ENCODE peak calls at places on chromosomes 5 and 9, in four cellular contexts. X is HepG2, V is GM12878, G is K562. B is an unnamed sample.

GRCh38 chr9:69173891-69174644 is at the start of gene TJP2:
- DNase-seq in X (peak; percentile 54), V (no peak), G (peak; percentile 79), B (peak; percentile 70)

GRCh38 chr5:81097733-81098132 is 135.4 kb upstream of the CKMT2 start:
- DNase-seq in X (no peak), V (no peak), G (no peak), B (no peak)

GRCh38 chr5:72369301-72370079 is 49.3 kb downstream of the PTCD2 start:
- DNase-seq in X (no peak), V (peak; percentile 32), G (no peak), B (no peak)

GRCh38 chr9:114592356-114592755 is 4.8 kb downstream of the ATP6V1G1 start:
- DNase-seq in X (no peak), V (no peak), G (no peak), B (no peak)

GRCh38 chr5:27450607-27451006 is 412.2 kb upstream of the CDH9 start:
- DNase-seq in X (no peak), V (no peak), G (no peak), B (no peak)

GRCh38 chr9:109857337-109857736 is 77.3 kb downstream of the PALM2AKAP2 start:
- DNase-seq in X (no peak), V (no peak), G (no peak), B (no peak)

GRCh38 chr5:174533771-174534221 is 190.6 kb upstream of the MSX2 start:
- DNase-seq in X (no peak), V (no peak), G (no peak), B (no peak)

GRCh38 chr5:83837261-83837894 is 116.7 kb upstream of the HAPLN1 start:
- DNase-seq in X (no peak), V (no peak), G (no peak), B (no peak)

GRCh38 chr5:132293992-132294727 is at the start of gene SLC22A4:
- DNase-seq in X (peak; percentile 87), V (no peak), G (peak; percentile 90), B (peak; percentile 91)

GRCh38 chr5:1471997-1472963 is 27.0 kb upstream of the SLC6A3 start:
- DNase-seq in X (no peak), V (no peak), G (no peak), B (no peak)

GRCh38 chr9:136247947-136248637 is 2.5 kb upstream of the QSOX2 start:
- DNase-seq in X (no peak), V (no peak), G (no peak), B (no peak)

GRCh38 chr9:119963258-119963797 is 594.1 kb upstream of the BRINP1 start:
- DNase-seq in X (no peak), V (no peak), G (no peak), B (no peak)

GRCh38 chr5:161851691-161852299 is 3.9 kb downstream of the GABRA1 start:
- DNase-seq in X (no peak), V (no peak), G (no peak), B (no peak)

GRCh38 chr9:96073531-96074284 is 198.2 kb downstream of the ERCC6L2 start:
- DNase-seq in X (no peak), V (no peak), G (no peak), B (no peak)

GRCh38 chr5:180334176-180334575 is 19.0 kb downstream of the GFPT2 start:
- DNase-seq in X (no peak), V (no peak), G (no peak), B (no peak)
- TF ChIP-seq FOXK2 in X (no peak), V (no peak), G (no peak), B (no peak)

GRCh38 chr5:136016945-136017530 is 11.8 kb upstream of the TGFBI start:
- DNase-seq in X (no peak), V (no peak), G (no peak), B (no peak)
- TF ChIP-seq FOXK2 in X (no peak), V (no peak), G (no peak), B (no peak)

GRCh38 chr9:117715411-117715989 is 11.3 kb downstream of the TLR4 start:
- DNase-seq in X (no peak), V (no peak), G (no peak), B (no peak)

GRCh38 chr9:117718701-117719100 is 14.5 kb downstream of the TLR4 start:
- DNase-seq in X (no peak), V (no peak), G (no peak), B (no peak)

GRCh38 chr9:117709936-117710335 is 5.7 kb downstream of the TLR4 start:
- DNase-seq in X (no peak), V (no peak), G (no peak), B (no peak)

GRCh38 chr9:117718085-117718484 is 13.9 kb downstream of the TLR4 start:
- DNase-seq in X (no peak), V (peak; percentile 58), G (no peak), B (no peak)

GRCh38 chr9:117714282-117714681 is 10.1 kb downstream of the TLR4 start:
- DNase-seq in X (no peak), V (no peak), G (no peak), B (no peak)
- TF ChIP-seq FOXK2 in X (no peak), V (no peak), G (no peak), B (no peak)

DNA sequence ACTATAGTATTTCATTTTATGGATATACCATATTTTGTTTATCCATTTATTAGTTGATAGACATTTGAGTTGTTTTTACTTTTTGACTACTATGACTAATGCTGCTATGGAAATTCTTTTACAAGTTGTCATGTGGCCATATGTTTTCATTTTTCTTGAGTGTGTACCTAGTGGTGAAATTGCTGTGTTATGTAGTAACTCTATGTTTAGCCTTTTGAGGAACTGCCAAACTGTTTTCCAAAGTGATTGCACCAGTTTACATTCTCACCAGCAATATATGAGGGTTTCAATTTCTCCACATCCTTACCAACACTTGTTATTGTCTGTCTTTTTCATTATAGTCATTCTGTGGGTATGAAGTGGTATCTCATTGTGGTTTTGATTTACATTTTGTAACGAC is 75.4 kb downstream of the GRIA1 start:
- DNase-seq in X (no peak), V (no peak), G (no peak), B (no peak)
- TF ChIP-seq FOXK2 in X (no peak), V (no peak), G (no peak), B (no peak)

GRCh38 chr9:15306068-15306756 is 804 bp downstream of the TTC39B start:
- DNase-seq in X (peak; percentile 59), V (no peak), G (no peak), B (peak; percentile 28)
- TF ChIP-seq FOXK2 in X (no peak), V (no peak), G (no peak), B (no peak)

GRCh38 chr9:133773889-133774655 is 35.9 kb upstream of the SARDH start:
- DNase-seq in X (no peak), V (no peak), G (no peak), B (no peak)
- TF ChIP-seq FOXK2 in X (no peak), V (no peak), G (no peak), B (no peak)

GRCh38 chr9:129422843-129423700 is 197.8 kb downstream of the C9orf50 start:
- DNase-seq in X (no peak), V (no peak), G (no peak), B (no peak)
- TF ChIP-seq FOXK2 in X (no peak), V (no peak), G (no peak), B (no peak)

GRCh38 chr9:3478549-3478953 is 47.2 kb downstream of the RFX3 start:
- DNase-seq in X (peak; percentile 9), V (peak; percentile 74), G (no peak), B (no peak)
- TF ChIP-seq FOXK2 in X (no peak), V (no peak), G (no peak), B (no peak)